ENCODE peak calls at places on chromosomes 2 and 18, in ten cellular contexts. D, T, S, Q, G, W, Z, F, I and J are unnamed samples.
A peak's percentile ranks its signal among the peaks of the same experiment; 100 is the strongest.

GRCh38 chr2:144224446-144224845 is 295.5 kb downstream of the ZEB2 start:
- DNase-seq in Z (no peak), G (no peak), Q (no peak), T (no peak), S (no peak), D (no peak), F (no peak), I (no peak), W (no peak), J (no peak)

GRCh38 chr2:143936758-143937562 is 583.0 kb downstream of the ZEB2 start:
- DNase-seq in Z (peak; percentile 3), I (peak; percentile 44), S (peak; percentile 45), W (no peak), D (peak; percentile 55), T (peak; percentile 86), G (peak; percentile 9), F (peak; percentile 48), Q (peak; percentile 69), J (no peak)

GRCh38 chr18:13136056-13136688 is 82.4 kb upstream of the LDLRAD4 start:
- DNase-seq in S (no peak), G (no peak), Q (peak; percentile 64), D (no peak), T (peak; percentile 37), I (no peak), W (peak; percentile 23), F (no peak), Z (peak; percentile 60), J (no peak)

GRCh38 chr2:48617618-48618017 is at the start of gene GTF2A1L:
- DNase-seq in W (no peak), F (no peak), S (no peak), G (no peak), I (no peak), T (no peak), Q (no peak), Z (no peak), D (no peak), J (no peak)

GRCh38 chr2:208077286-208077685 is 47.0 kb downstream of the CRYGD start:
- DNase-seq in S (peak; percentile 29), Z (no peak), G (no peak), F (no peak), Q (no peak), T (no peak), D (no peak), I (no peak), W (no peak), J (no peak)

GRCh38 chr18:51522338-51522737 is 324.9 kb upstream of the MEX3C start:
- DNase-seq in Q (no peak), T (no peak), F (no peak), Z (no peak), G (no peak), I (no peak), S (no peak), W (no peak), D (no peak), J (no peak)

GRCh38 chr2:171136024-171136423 is 24.7 kb downstream of the TLK1 start:
- DNase-seq in T (no peak), G (no peak), F (no peak), Z (no peak), W (no peak), S (no peak), I (no peak), D (no peak), Q (no peak), J (no peak)

GRCh38 chr2:6977786-6978185 is 60.6 kb downstream of the RNF144A start:
- DNase-seq in Q (no peak), S (peak; percentile 25), D (no peak), Z (no peak), W (no peak), T (no peak), F (no peak), I (no peak), G (peak; percentile 32), J (no peak)

GRCh38 chr2:33106115-33106514 is 159.4 kb downstream of the LTBP1 start:
- DNase-seq in D (no peak), F (no peak), S (no peak), Z (no peak), G (no peak), T (no peak), I (no peak), Q (no peak), W (no peak), J (no peak)

GRCh38 chr2:223460774-223461211 is 141.4 kb downstream of the SCG2 start:
- DNase-seq in F (peak; percentile 49), S (peak; percentile 82), Q (no peak), G (no peak), T (no peak), D (peak; percentile 61), I (no peak), Z (no peak), W (no peak), J (no peak)

GRCh38 chr2:23320058-23320457 is 64.9 kb upstream of the KLHL29 start:
- DNase-seq in D (no peak), I (no peak), T (no peak), F (no peak), G (no peak), Q (no peak), Z (no peak), S (no peak), W (no peak), J (no peak)

GRCh38 chr2:99066075-99066557 is 75.4 kb upstream of the C2orf15 start:
- DNase-seq in Z (peak; percentile 11), F (peak; percentile 67), Q (peak; percentile 83), T (peak; percentile 43), G (peak; percentile 8), D (no peak), S (peak; percentile 61), W (no peak), I (no peak), J (no peak)

DNA sequence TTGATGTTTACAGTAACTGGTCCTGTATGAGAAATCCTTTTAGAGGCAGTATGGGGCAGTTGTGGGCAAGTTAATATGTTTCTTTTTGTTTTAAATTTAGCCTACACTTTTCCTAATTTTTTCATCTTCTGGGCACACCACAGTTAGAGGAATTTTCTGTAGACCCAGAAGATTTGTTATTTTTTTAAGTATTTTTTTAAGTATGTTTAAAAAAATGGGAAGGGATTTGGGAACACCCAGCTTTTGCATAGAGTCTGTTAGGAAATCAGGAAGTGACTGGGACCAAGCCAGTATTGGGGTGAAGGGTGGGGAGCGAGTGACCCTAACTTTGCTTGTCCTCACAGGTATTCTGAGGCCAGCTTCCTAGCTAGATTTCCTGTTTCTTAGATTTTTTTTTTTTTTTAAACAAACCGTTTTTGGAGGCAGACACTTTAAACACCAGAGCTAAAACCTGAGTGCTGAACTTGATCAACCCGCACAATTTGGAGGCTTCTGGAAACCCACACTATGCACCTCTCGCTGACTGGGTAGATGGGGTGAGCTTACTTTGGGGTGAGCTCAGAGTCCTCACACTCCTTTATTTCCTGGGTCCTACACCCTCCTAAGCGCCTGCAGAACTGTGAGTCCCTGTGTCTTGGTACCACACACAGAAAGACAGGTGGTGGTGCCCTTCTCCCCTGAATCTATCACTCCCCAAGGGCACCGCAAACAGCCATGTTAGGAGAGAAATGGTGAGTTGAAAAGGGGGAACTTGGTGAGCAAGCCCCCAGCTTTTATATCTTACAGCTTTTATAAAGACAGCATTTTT is 5.2 kb downstream of the GATA6 start:
- DNase-seq in S (no peak), D (no peak), G (peak; percentile 64), T (peak; percentile 41), F (peak; percentile 76), W (no peak), Z (no peak), Q (no peak), I (no peak), J (no peak)
- H3K27ac ChIP-seq in S (no peak overlapping the region), D (no peak overlapping the region), G (peak overlapping the region; percentile 96), T (no peak overlapping the region), F (peak overlapping the region; percentile 87), W (no peak overlapping the region), Z (no peak overlapping the region), Q (no peak overlapping the region), I (peak overlapping the region; percentile 4), J (peak overlapping the region; percentile 95)

GRCh38 chr2:68747918-68748317 is 13.3 kb downstream of the ARHGAP25 start:
- DNase-seq in Z (no peak), T (no peak), S (no peak), G (peak; percentile 27), W (no peak), I (no peak), D (no peak), F (no peak), Q (peak; percentile 68), J (no peak)

GRCh38 chr2:68745006-68745405 is 10.4 kb downstream of the ARHGAP25 start:
- DNase-seq in Q (no peak), T (no peak), F (no peak), I (no peak), G (no peak), W (no peak), Z (no peak), S (no peak), D (no peak), J (no peak)

GRCh38 chr2:68749345-68749744 is 14.7 kb downstream of the ARHGAP25 start:
- DNase-seq in Z (no peak), Q (no peak), G (no peak), S (no peak), I (no peak), T (no peak), W (no peak), D (no peak), F (no peak), J (no peak)

GRCh38 chr2:68746408-68746807 is 11.8 kb downstream of the ARHGAP25 start:
- DNase-seq in G (no peak), F (no peak), I (no peak), D (no peak), T (no peak), Z (no peak), W (no peak), Q (no peak), S (no peak), J (no peak)

GRCh38 chr2:68747413-68747812 is 12.8 kb downstream of the ARHGAP25 start:
- DNase-seq in W (no peak), T (no peak), I (no peak), G (no peak), Z (no peak), Q (no peak), F (no peak), D (no peak), S (no peak), J (no peak)
- H3K4me1 ChIP-seq in W (peaks cover 72% of the 10 kb centered on the region), T (no peaks in the 10 kb centered on the region), I (no peaks in the 10 kb centered on the region), G (peaks cover 4% of the 10 kb centered on the region), Z (peaks cover 91% of the 10 kb centered on the region), Q (peaks cover 93% of the 10 kb centered on the region), F (no peaks in the 10 kb centered on the region), D (no peaks in the 10 kb centered on the region), S (no peaks in the 10 kb centered on the region), J (no peaks in the 10 kb centered on the region)

GRCh38 chr2:68811364-68811763 is 59.8 kb downstream of the BMP10 start:
- DNase-seq in Z (no peak), S (peak; percentile 24), Q (no peak), W (no peak), F (peak; percentile 91), G (peak; percentile 64), T (no peak), I (peak; percentile 61), D (peak; percentile 50), J (peak; percentile 27)
- H3K27ac ChIP-seq in Z (no peak overlapping the region), S (no peak overlapping the region), Q (peak overlapping the region; percentile 92), W (no peak overlapping the region), F (peak overlapping the region; percentile 62), G (no peak overlapping the region), T (no peak overlapping the region), I (peak overlapping the region; percentile 10), D (no peak overlapping the region), J (peak overlapping the region; percentile 14)

DNA sequence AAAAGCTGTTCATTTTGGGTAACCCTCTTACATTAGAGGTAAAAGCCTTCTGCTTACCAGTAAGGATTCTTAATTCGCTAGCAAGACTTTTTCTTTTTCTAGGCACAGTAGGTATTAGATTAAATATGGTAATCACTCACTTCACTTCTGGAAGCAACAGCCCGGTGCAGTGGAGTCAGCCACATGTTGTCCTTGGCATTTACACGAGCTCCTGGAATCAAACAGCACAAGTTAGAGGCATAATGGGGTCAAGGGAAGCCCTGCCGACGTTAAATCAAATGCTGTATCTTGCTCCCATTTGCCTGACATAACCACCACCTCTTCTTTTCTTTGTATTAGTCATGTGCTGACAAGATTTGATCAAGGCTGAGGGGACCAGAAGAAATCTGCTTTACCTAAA is 174.1 kb downstream of the ANKRD44 start:
- DNase-seq in S (no peak), G (peak; percentile 86), T (no peak), I (no peak), W (no peak), Z (no peak), Q (no peak), D (no peak), F (no peak), J (no peak)
- H3K4me1 ChIP-seq in S (no peaks in the 10 kb centered on the region), G (peaks cover 32% of the 10 kb centered on the region), T (peaks cover 14% of the 10 kb centered on the region), I (no peaks in the 10 kb centered on the region), W (peaks cover 49% of the 10 kb centered on the region), Z (peaks cover 84% of the 10 kb centered on the region), Q (peaks cover 95% of the 10 kb centered on the region), D (peaks cover 18% of the 10 kb centered on the region), F (peaks cover 25% of the 10 kb centered on the region), J (peaks cover 10% of the 10 kb centered on the region)